ENCODE peak calls at places on chromosomes 6 and 20, in four cellular contexts. U is CD8-positive, alpha-beta T cell; Q is IMR-90; H is ovary. B is an unnamed sample. For H3K4me1, the result is how much of the 10 kb centered on the place peaks cover.

GRCh38 chr20:57094171-57094891 is 172.1 kb downstream of the BMP7 start:
- DNase-seq in Q (no peak), H (no peak), U (no peak), B (no peak)

GRCh38 chr6:6775074-6775473 is 186.6 kb downstream of the LY86 start:
- DNase-seq in H (no peak), U (no peak), Q (no peak), B (no peak)

GRCh38 chr6:44223471-44224153 is at the start of gene SLC29A1:
- DNase-seq in Q (peak), U (peak), H (peak), B (no peak)

GRCh38 chr6:6315660-6316059 is 4.8 kb downstream of the F13A1 start:
- DNase-seq in Q (peak), H (no peak), U (no peak), B (no peak)

GRCh38 chr6:138682722-138683521 is 90.6 kb upstream of the CCDC28A start:
- DNase-seq in U (no peak), H (no peak), Q (peak), B (no peak)

GRCh38 chr6:11324453-11325023 is 92.1 kb upstream of the NEDD9 start:
- DNase-seq in U (no peak), H (no peak), Q (peak), B (no peak)

GRCh38 chr6:126040826-126041225 is 54.5 kb downstream of the TRMT11 start:
- DNase-seq in H (no peak), Q (peak), U (no peak), B (no peak)

GRCh38 chr6:101539510-101540245 is 146.2 kb downstream of the GRIK2 start:
- DNase-seq in H (no peak), U (no peak), Q (peak), B (no peak)

GRCh38 chr6:147278891-147279290 is 74.7 kb downstream of the STXBP5 start:
- DNase-seq in Q (no peak), U (no peak), H (no peak), B (no peak)

GRCh38 chr20:17227199-17227535 is 327 bp downstream of the PCSK2 start:
- DNase-seq in U (no peak), H (no peak), Q (no peak), B (no peak)

GRCh38 chr6:111890981-111891380 is 17.7 kb upstream of the FYN start:
- DNase-seq in U (no peak), H (no peak), Q (peak), B (no peak)

GRCh38 chr6:30754631-30755030 is 10.3 kb upstream of the IER3 start:
- DNase-seq in Q (peak), U (no peak), H (no peak), B (no peak)

GRCh38 chr6:118207947-118208346 is 300.9 kb downstream of the SLC35F1 start:
- DNase-seq in H (no peak), U (no peak), Q (no peak), B (no peak)

GRCh38 chr6:148251286-148251685 is 91.4 kb upstream of the SASH1 start:
- DNase-seq in H (no peak), U (no peak), Q (peak), B (no peak)

GRCh38 chr20:54188132-54188835 is 14.5 kb upstream of the CYP24A1 start:
- DNase-seq in H (no peak), Q (no peak), U (no peak), B (no peak)

GRCh38 chr6:39576556-39577303 is 148.5 kb downstream of the KIF6 start:
- DNase-seq in H (no peak), Q (no peak), U (no peak), B (no peak)

GRCh38 chr6:81171991-81172740 is 580.3 kb downstream of the TENT5A start:
- DNase-seq in U (no peak), Q (peak), H (peak), B (peak)

GRCh38 chr6:159151266-159151855 is 17.8 kb upstream of the FNDC1 start:
- DNase-seq in U (no peak), H (no peak), Q (peak), B (peak)

GRCh38 chr6:116389357-116389756 is 18.6 kb downstream of the DSE start:
- DNase-seq in H (no peak), U (no peak), Q (no peak), B (no peak)

GRCh38 chr6:13216236-13216933 is 112.0 kb downstream of the TBC1D7 start:
- DNase-seq in H (no peak), U (no peak), Q (no peak), B (no peak)

GRCh38 chr6:105459049-105459448 is 56.2 kb upstream of the PREP start:
- DNase-seq in Q (no peak), H (no peak), U (peak), B (no peak)

GRCh38 chr6:28673800-28674671 is 148.4 kb downstream of the GPX5 start:
- DNase-seq in Q (peak), U (peak), H (peak), B (no peak)

GRCh38 chr6:39440039-39440426 is 117.5 kb upstream of the KCNK16 start:
- DNase-seq in U (no peak), H (no peak), Q (no peak), B (no peak)

GRCh38 chr6:26270903-26271639 is 93.9 kb upstream of the BTN3A2 start:
- DNase-seq in H (peak), U (peak), Q (peak), B (peak)

GRCh38 chr6:38163186-38164130 is 343.9 kb downstream of the ZFAND3 start:
- DNase-seq in H (no peak), Q (no peak), U (no peak), B (no peak)

GRCh38 chr6:99330159-99330558 is 19.3 kb downstream of the FAXC start:
- DNase-seq in H (no peak), U (peak), Q (peak), B (no peak)

GRCh38 chr6:156919819-156920379 is 142.7 kb downstream of the ARID1B start:
- DNase-seq in H (no peak), U (no peak), Q (no peak), B (no peak)

GRCh38 chr6:31943742-31944141 is 2.2 kb upstream of the CFB start:
- DNase-seq in U (no peak), Q (no peak), H (no peak), B (no peak)

GRCh38 chr6:15621203-15622044 is 41.4 kb downstream of the DTNBP1 start:
- DNase-seq in U (no peak), H (no peak), Q (peak), B (no peak)

GRCh38 chr6:157226026-157226639 is 97.2 kb downstream of the TMEM242 start:
- DNase-seq in H (no peak), U (no peak), Q (peak), B (peak)

GRCh38 chr6:37783025-37783825 is 36.3 kb upstream of the ZFAND3 start:
- DNase-seq in U (no peak), H (peak), Q (peak), B (no peak)

GRCh38 chr6:40586800-40587201 is 363 bp downstream of the LRFN2 start:
- DNase-seq in U (no peak), H (peak), Q (no peak), B (no peak)

GRCh38 chr20:55580475-55580874 is 424.8 kb downstream of the CBLN4 start:
- DNase-seq in Q (no peak), H (no peak), U (no peak), B (no peak)

GRCh38 chr20:39576786-39577185 is 614.6 kb downstream of the DHX35 start:
- DNase-seq in Q (no peak), U (no peak), H (no peak), B (no peak)

GRCh38 chr20:44070139-44070900 is 116.7 kb downstream of the JPH2 start:
- DNase-seq in U (peak), Q (no peak), H (no peak), B (peak)
- H3K27ac ChIP-seq in U (peak), Q (no peak), H (no peak), B (no peak)

DNA sequence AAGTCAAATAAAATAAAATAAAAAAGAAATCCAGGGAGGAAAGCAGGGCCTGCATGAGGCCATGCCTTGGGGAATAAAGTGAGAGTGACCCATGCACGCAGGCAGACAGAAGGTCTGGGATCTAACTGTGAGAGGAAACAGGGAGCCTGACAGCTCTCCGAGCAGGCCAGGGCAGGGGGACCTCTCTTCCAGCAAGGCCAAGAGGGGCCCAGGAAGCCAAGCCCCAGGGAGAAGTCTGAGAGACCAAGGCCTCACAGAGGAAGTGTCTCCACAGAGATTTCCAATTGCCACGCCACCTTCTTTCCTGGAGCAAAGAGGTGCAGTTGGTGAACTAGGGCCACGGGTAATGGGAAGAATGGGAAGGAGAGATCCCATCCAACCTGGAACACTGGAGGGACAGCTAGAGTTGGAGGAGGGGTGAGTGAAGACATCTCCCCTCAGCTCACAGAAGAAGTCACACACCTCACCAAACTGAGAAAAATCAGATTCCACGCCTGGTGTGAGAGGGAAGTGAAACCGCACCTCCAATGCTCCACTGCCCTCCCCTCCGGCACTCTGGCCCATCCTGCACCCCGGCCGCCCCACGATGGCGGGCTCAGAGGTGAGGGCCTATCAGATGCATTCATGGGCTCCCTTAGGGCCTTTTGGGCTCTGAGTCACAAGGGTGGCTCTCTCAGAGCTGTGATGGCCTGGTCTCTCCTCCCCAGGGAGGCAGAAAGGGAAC is 25.1 kb upstream of the TAF8 start:
- DNase-seq in Q (no peak), H (no peak), U (no peak), B (no peak)
- H3K4me1 ChIP-seq in Q (under half), H (under half), U (half or more), B (under half)

DNA sequence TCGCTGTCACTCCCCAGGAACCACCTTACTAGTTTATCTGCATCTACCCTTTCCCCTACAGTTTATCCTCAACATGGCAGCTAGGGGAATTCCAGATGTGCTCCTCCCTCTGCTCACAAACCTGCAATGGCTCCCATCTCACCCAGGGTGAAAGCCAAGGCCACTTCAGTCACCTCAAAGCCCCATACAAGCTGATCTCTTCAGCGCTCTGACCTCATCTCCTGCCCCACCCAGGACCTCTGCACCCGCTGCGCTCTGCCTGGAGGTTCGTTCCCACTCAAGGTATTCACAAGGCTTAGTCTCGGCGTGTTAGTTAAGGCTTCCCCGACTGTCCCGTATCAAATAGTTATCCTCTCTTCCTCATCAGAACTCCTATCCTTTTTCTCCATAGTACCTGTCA is 28.6 kb upstream of the SPDEF start:
- DNase-seq in U (no peak), Q (no peak), H (no peak), B (no peak)
- H3K27ac ChIP-seq in U (no peak), Q (no peak), H (no peak), B (no peak)

GRCh38 chr6:136280032-136280609 is 9.5 kb downstream of the BCLAF1 start:
- DNase-seq in Q (no peak), H (no peak), U (no peak), B (no peak)
- H3K4me1 ChIP-seq in Q (under half), H (under half), U (half or more), B (under half)

DNA sequence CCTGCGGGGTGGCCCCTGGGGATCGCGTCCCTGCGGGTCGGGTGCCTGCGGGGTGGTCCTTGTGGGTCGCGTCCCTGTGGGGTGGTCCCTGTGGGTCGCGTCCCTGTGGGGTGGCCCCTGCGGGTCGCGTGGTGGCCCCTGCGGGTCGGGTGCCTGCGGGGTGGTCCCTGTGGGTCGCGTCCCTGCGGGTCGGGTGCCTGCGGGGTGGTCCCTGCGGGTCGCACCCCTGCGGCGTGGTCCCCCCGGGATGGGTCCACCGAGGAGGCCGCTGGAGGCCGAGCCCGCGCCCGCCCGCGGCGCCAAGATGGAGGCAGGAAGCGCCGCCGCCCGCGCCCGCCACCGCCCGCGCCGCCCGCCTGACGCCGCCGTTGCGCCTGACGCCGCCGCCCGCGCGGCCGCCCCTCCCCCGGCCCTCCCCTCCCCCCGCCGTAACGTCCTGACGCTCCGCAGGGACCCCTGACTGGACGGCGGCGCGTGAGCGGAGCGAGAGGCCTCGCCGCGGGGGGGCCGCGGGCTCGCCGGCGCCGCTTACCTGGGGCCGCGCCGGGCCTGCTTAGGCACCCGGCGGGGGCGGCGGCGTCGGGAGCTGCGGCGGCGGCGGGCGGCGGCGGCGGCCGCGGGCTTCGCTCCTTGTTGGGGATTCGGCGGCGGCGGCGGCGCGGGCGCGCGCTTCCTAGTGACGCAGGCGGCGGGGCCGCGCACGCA is at the start of gene GMEB2:
- DNase-seq in Q (no peak), H (peak), U (no peak), B (no peak)
- H3K27ac ChIP-seq in Q (peak), H (peak), U (peak), B (peak)

GRCh38 chr6:150693404-150693803 is 93.7 kb downstream of the PLEKHG1 start:
- DNase-seq in U (no peak), Q (no peak), H (no peak), B (no peak)
- H3K4me1 ChIP-seq in U (under half), Q (under half), H (under half), B (under half)

GRCh38 chr6:2842139-2842552 is 483 bp upstream of the SERPINB1 start:
- DNase-seq in H (no peak), U (no peak), Q (no peak), B (no peak)

GRCh38 chr6:2839982-2840793 is 1.5 kb downstream of the SERPINB1 start:
- DNase-seq in U (no peak), H (no peak), Q (no peak), B (no peak)

GRCh38 chr6:2841264-2842138 is at the start of gene SERPINB1:
- DNase-seq in H (peak), Q (peak), U (peak), B (peak)

GRCh38 chr6:2840794-2841061 is 935 bp downstream of the SERPINB1 start:
- DNase-seq in Q (no peak), H (peak), U (no peak), B (no peak)

GRCh38 chr6:2839195-2839981 is 2.3 kb downstream of the SERPINB1 start:
- DNase-seq in U (no peak), H (no peak), Q (peak), B (no peak)
- H3K27ac ChIP-seq in U (no peak), H (no peak), Q (no peak), B (peak)

DNA sequence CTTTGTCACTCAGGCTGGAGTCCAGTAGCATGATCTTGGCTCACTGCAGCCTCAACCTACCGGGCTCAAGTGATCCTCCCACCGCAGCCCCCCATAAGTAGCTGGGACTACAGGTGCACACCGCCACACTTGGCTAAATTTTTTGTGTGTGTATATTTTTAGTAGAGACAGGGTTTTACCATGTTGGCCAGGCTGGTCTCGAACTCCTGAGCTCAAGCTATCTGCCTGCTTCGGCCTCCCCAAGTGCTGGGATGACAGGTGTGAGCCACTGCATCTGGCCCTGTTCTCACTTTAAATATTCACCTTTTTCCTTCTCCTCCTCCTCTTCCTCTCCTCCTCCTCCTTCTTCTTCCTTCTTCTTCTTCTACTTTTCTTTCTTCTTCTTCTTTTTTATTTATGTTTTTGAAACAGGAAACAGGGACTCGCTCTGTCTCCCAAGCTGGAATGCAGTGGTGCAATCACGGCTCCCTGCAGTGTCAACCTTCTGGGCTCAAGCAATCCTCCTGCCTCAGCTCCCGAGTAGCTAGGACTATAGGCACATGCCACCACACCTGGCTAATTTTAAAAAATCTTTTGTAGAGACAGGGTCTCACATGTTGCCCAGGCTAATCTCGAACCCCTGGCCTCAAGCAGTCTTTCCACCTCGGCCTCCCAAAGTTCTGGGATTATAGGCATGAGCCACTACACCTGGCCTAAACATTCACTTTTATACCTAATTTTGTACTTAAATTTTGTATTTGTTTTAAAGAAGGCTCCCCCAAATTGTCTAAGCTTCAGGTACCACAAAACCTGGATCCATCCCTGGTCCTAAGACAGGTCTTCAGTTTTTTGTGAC is 47.2 kb upstream of the NCOA3 start:
- DNase-seq in Q (no peak), U (no peak), H (no peak), B (no peak)
- H3K4me1 ChIP-seq in Q (under half), U (under half), H (under half), B (under half)

DNA sequence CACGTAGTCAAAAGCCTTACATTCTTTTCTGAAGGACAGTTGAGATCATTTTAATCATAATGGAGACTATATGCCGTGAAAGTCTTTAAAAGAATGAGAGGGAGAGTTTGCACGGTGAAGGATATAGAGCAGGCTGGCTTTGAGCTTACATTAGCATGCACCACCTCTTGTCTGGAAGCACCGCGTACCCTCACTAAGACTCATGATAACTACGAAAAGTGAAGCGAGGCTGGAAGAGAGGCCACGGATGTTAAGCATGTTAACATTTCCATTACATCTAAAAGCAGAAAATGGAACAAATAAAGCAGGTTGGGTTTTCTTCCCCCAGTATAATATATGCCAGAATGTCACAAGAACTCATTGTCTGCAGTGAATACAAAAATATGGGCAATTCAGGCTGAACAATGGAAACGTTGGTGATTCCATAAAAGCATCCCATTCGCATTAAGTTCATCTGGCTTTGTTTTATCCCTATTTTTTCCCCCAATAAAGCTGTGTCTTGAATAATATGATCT is 40.6 kb upstream of the NKX2-2 start:
- DNase-seq in U (no peak), Q (no peak), H (no peak), B (no peak)
- H3K27ac ChIP-seq in U (no peak), Q (no peak), H (no peak), B (no peak)

B was measured in right atrium auricular region.